ENCODE peak calls at places on chromosomes 11 and 22, in five cellular contexts. One of them, this sample, is unnamed.

GRCh38 chr22:49687786-49688515 is 139.7 kb downstream of the BRD1 start:
- DNase-seq in lower lobe of right lung: no peak
- DNase-seq in thoracic aorta: no peak
- DNase-seq in heart right ventricle: no peak
- DNase-seq in brain microvascular endothelial cell: no peak
- DNase-seq in this sample: no peak

GRCh38 chr11:2311456-2312201 is 9.8 kb downstream of the TSPAN32 start:
- DNase-seq in lower lobe of right lung: no peak
- DNase-seq in brain microvascular endothelial cell: no peak
- DNase-seq in thoracic aorta: no peak
- DNase-seq in heart right ventricle: no peak
- DNase-seq in this sample: no peak

GRCh38 chr11:134781335-134781970 is 369.4 kb upstream of the B3GAT1 start:
- DNase-seq in heart right ventricle: no peak
- DNase-seq in lower lobe of right lung: no peak
- DNase-seq in thoracic aorta: no peak
- DNase-seq in brain microvascular endothelial cell: no peak
- DNase-seq in this sample: no peak

GRCh38 chr11:123302751-123303195 is 107.7 kb upstream of the CLMP start:
- DNase-seq in brain microvascular endothelial cell: peak; percentile 51
- DNase-seq in lower lobe of right lung: no peak
- DNase-seq in thoracic aorta: no peak
- DNase-seq in heart right ventricle: no peak
- DNase-seq in this sample: peak; percentile 38

GRCh38 chr11:120554771-120555432 is 43.4 kb downstream of the GRIK4 start:
- DNase-seq in heart right ventricle: no peak
- DNase-seq in brain microvascular endothelial cell: no peak
- DNase-seq in thoracic aorta: no peak
- DNase-seq in lower lobe of right lung: no peak
- DNase-seq in this sample: no peak

GRCh38 chr11:55847453-55847852 is 8.9 kb downstream of the OR5D16 start:
- DNase-seq in lower lobe of right lung: no peak
- DNase-seq in brain microvascular endothelial cell: no peak
- DNase-seq in heart right ventricle: no peak
- DNase-seq in thoracic aorta: no peak
- DNase-seq in this sample: no peak

GRCh38 chr11:133082851-133083488 is 449.3 kb downstream of the OPCML start:
- DNase-seq in lower lobe of right lung: peak; percentile 76
- DNase-seq in brain microvascular endothelial cell: peak; percentile 6
- DNase-seq in thoracic aorta: no peak
- DNase-seq in heart right ventricle: peak; percentile 75
- DNase-seq in this sample: no peak

GRCh38 chr11:92482502-92482901 is 257.9 kb downstream of the FAT3 start:
- DNase-seq in lower lobe of right lung: no peak
- DNase-seq in thoracic aorta: no peak
- DNase-seq in brain microvascular endothelial cell: no peak
- DNase-seq in heart right ventricle: no peak
- DNase-seq in this sample: no peak

GRCh38 chr11:43130616-43131015 is 181.2 kb upstream of the API5 start:
- DNase-seq in lower lobe of right lung: no peak
- DNase-seq in thoracic aorta: no peak
- DNase-seq in heart right ventricle: no peak
- DNase-seq in brain microvascular endothelial cell: no peak
- DNase-seq in this sample: no peak

GRCh38 chr11:75345455-75346224 is 5.8 kb downstream of the ARRB1 start:
- DNase-seq in lower lobe of right lung: no peak
- DNase-seq in thoracic aorta: no peak
- DNase-seq in brain microvascular endothelial cell: no peak
- DNase-seq in heart right ventricle: no peak
- DNase-seq in this sample: no peak

GRCh38 chr22:43714104-43714503 is 98.0 kb downstream of the EFCAB6 start:
- DNase-seq in thoracic aorta: no peak
- DNase-seq in heart right ventricle: no peak
- DNase-seq in lower lobe of right lung: no peak
- DNase-seq in brain microvascular endothelial cell: no peak
- DNase-seq in this sample: no peak

GRCh38 chr11:11028017-11028692 is 170.3 kb upstream of the ZBED5 start:
- DNase-seq in brain microvascular endothelial cell: peak; percentile 43
- DNase-seq in thoracic aorta: no peak
- DNase-seq in heart right ventricle: peak; percentile 68
- DNase-seq in lower lobe of right lung: peak; percentile 78
- DNase-seq in this sample: no peak

GRCh38 chr11:11382858-11383532 is 29.9 kb upstream of the CSNK2A3 start:
- DNase-seq in heart right ventricle: no peak
- DNase-seq in thoracic aorta: no peak
- DNase-seq in brain microvascular endothelial cell: no peak
- DNase-seq in lower lobe of right lung: no peak
- DNase-seq in this sample: no peak

GRCh38 chr11:34869425-34869824 is 46.8 kb downstream of the APIP start:
- DNase-seq in brain microvascular endothelial cell: no peak
- DNase-seq in thoracic aorta: no peak
- DNase-seq in heart right ventricle: no peak
- DNase-seq in lower lobe of right lung: no peak
- DNase-seq in this sample: no peak

GRCh38 chr11:68471360-68472340 is 11.1 kb downstream of the PPP6R3 start:
- DNase-seq in heart right ventricle: no peak
- DNase-seq in brain microvascular endothelial cell: peak; percentile 89
- DNase-seq in thoracic aorta: no peak
- DNase-seq in lower lobe of right lung: no peak
- DNase-seq in this sample: no peak

GRCh38 chr11:17572791-17573460 is 25.9 kb downstream of the OTOG start:
- DNase-seq in heart right ventricle: no peak
- DNase-seq in thoracic aorta: no peak
- DNase-seq in brain microvascular endothelial cell: no peak
- DNase-seq in lower lobe of right lung: no peak
- DNase-seq in this sample: no peak
- H3K4me3 ChIP-seq in heart right ventricle: no peak overlapping the region
- H3K4me3 ChIP-seq in thoracic aorta: no peak overlapping the region
- H3K4me3 ChIP-seq in brain microvascular endothelial cell: no peak overlapping the region
- H3K4me3 ChIP-seq in lower lobe of right lung: no peak overlapping the region
- H3K4me3 ChIP-seq in this sample: no peak overlapping the region

GRCh38 chr11:9172394-9172793 is 81.0 kb upstream of the SCUBE2 start:
- DNase-seq in lower lobe of right lung: no peak
- DNase-seq in heart right ventricle: no peak
- DNase-seq in brain microvascular endothelial cell: no peak
- DNase-seq in thoracic aorta: no peak
- DNase-seq in this sample: no peak

GRCh38 chr11:9170450-9170849 is 79.1 kb upstream of the SCUBE2 start:
- DNase-seq in brain microvascular endothelial cell: peak; percentile 70
- DNase-seq in thoracic aorta: no peak
- DNase-seq in heart right ventricle: no peak
- DNase-seq in lower lobe of right lung: no peak
- DNase-seq in this sample: no peak

DNA sequence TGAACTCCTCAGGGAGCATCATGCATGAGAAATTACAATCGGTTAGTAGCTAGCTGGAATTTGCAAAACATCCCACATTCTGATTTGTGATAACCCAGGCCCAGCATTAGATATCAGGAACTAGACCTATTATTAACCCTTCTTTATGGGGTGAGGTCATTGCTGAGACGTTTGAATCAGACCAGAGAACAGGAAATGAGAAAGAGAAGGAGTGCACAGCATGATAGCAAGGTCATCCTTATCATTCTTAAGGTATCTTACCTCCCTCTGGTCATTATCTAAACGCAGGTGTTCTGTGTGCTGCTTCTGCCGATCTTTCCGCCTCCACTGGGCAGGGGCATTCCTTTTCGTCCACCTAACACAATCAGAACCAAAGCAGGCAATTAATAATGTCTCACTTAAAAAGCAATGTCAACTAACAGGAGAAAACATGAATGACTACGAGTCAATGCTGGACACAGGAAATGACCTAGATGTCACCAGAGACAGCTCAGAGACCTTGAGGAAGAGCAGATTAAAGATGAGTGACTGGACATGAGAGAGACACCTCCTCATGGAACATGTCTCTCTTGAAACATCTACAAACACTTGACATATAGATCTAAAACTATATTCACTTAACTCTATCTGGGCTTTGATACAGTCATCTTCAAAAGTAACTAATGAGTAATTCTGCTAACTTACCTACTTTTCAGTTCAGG is 78.3 kb upstream of the SCUBE2 start:
- DNase-seq in heart right ventricle: no peak
- DNase-seq in brain microvascular endothelial cell: no peak
- DNase-seq in thoracic aorta: no peak
- DNase-seq in lower lobe of right lung: no peak
- DNase-seq in this sample: no peak
- H3K36me3 ChIP-seq in heart right ventricle: peaks cover 97% of the 10 kb centered on the region
- H3K36me3 ChIP-seq in brain microvascular endothelial cell: peaks cover 38% of the 10 kb centered on the region
- H3K36me3 ChIP-seq in thoracic aorta: peaks cover 17% of the 10 kb centered on the region
- H3K36me3 ChIP-seq in lower lobe of right lung: peaks cover 63% of the 10 kb centered on the region
- H3K36me3 ChIP-seq in this sample: peaks cover 10% of the 10 kb centered on the region

DNA sequence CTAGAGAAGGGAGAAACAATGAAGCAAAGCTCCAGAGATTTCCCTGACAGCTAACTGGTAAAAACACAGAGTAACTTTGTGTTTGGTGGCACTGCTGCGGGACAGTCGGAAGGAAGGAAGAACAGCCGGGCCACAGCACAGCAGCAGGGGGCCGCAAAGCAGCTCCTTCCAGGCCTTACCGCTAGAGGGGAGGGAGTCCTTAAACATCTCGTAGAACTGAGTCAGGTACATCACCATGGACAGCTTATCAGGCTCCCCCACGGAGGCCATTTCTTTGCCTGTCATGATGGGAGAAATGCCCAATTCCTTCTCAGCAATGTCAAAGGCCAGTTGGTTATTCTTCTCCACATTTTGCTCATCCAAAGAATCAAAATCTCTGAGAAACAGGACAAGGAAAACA is 114.6 kb upstream of the BID start:
- DNase-seq in heart right ventricle: no peak
- DNase-seq in brain microvascular endothelial cell: peak; percentile 16
- DNase-seq in thoracic aorta: no peak
- DNase-seq in lower lobe of right lung: no peak
- DNase-seq in this sample: no peak
- TF ChIP-seq CTCF in heart right ventricle: peak; percentile 24
- TF ChIP-seq CTCF in brain microvascular endothelial cell: peak; percentile 78
- TF ChIP-seq CTCF in thoracic aorta: no peak
- TF ChIP-seq CTCF in lower lobe of right lung: no peak
- TF ChIP-seq CTCF in this sample: peak; percentile 54

GRCh38 chr22:45318558-45319318 is 9.0 kb downstream of the FAM118A start:
- DNase-seq in lower lobe of right lung: no peak
- DNase-seq in thoracic aorta: no peak
- DNase-seq in brain microvascular endothelial cell: no peak
- DNase-seq in heart right ventricle: no peak
- DNase-seq in this sample: no peak
- H3K4me3 ChIP-seq in lower lobe of right lung: no peak overlapping the region
- H3K4me3 ChIP-seq in thoracic aorta: peak overlapping the region; percentile 55
- H3K4me3 ChIP-seq in brain microvascular endothelial cell: peak overlapping the region; percentile 29
- H3K4me3 ChIP-seq in heart right ventricle: peak overlapping the region; percentile 26
- H3K4me3 ChIP-seq in this sample: no peak overlapping the region

DNA sequence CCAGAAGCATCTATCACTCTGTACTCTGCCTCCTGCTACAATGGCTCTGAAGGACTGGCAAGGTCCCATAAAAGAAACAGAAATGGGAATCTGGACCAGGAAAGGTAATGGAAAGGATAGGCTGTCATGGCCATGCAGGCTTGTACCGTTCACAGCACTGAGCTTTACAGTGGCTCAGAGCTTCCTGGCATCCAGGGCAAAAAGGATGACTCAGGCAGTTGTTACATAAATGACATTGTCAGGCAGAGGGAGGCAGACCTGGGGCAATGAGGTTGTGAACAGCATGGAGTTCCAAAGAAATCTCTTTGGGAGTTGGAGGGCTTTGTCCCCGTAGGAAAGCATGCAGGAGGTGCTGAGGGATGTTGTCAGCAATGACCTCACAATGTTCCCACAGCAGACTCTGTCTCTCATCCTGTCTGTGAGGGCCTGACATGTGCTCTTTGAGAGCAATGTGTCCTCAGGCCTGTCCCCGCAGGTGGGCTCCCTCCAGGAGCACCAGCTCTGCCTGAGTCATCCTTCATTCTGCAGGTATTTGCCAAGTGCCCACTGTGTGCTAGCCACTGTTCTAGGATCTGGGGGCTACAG is 25.9 kb upstream of the PDE2A start:
- DNase-seq in brain microvascular endothelial cell: no peak
- DNase-seq in heart right ventricle: no peak
- DNase-seq in thoracic aorta: no peak
- DNase-seq in lower lobe of right lung: no peak
- DNase-seq in this sample: no peak
- H3K36me3 ChIP-seq in brain microvascular endothelial cell: peaks cover 66% of the 10 kb centered on the region
- H3K36me3 ChIP-seq in heart right ventricle: peaks cover 100% of the 10 kb centered on the region
- H3K36me3 ChIP-seq in thoracic aorta: peaks cover 52% of the 10 kb centered on the region
- H3K36me3 ChIP-seq in lower lobe of right lung: peaks cover 99% of the 10 kb centered on the region
- H3K36me3 ChIP-seq in this sample: peaks cover 53% of the 10 kb centered on the region